ENCODE peak calls at places on chromosomes 7 and 10, in four cellular contexts. One of them, this sample, is unnamed.

GRCh38 chr10:111590703-111591102 is 513.9 kb downstream of the ADRA2A start:
- DNase-seq in stomach: no peak
- DNase-seq in hepatocyte: no peak
- DNase-seq in cardiac fibroblast: no peak
- DNase-seq in this sample: no peak

GRCh38 chr7:124550036-124550435 is 215.6 kb downstream of the GPR37 start:
- DNase-seq in cardiac fibroblast: no peak
- DNase-seq in hepatocyte: no peak
- DNase-seq in stomach: no peak
- DNase-seq in this sample: peak

GRCh38 chr7:82623812-82624211 is 180.2 kb upstream of the CACNA2D1 start:
- DNase-seq in hepatocyte: no peak
- DNase-seq in stomach: no peak
- DNase-seq in cardiac fibroblast: no peak
- DNase-seq in this sample: peak

GRCh38 chr7:114255404-114255841 is 159.2 kb upstream of the FOXP2 start:
- DNase-seq in cardiac fibroblast: no peak
- DNase-seq in stomach: no peak
- DNase-seq in hepatocyte: no peak
- DNase-seq in this sample: no peak

GRCh38 chr10:50992972-50993766 is 81.1 kb upstream of the PRKG1 start:
- DNase-seq in hepatocyte: peak
- DNase-seq in stomach: no peak
- DNase-seq in cardiac fibroblast: peak
- DNase-seq in this sample: peak

GRCh38 chr7:129903935-129904334 is 48.8 kb downstream of the UBE2H start:
- DNase-seq in hepatocyte: no peak
- DNase-seq in cardiac fibroblast: no peak
- DNase-seq in stomach: no peak
- DNase-seq in this sample: no peak

GRCh38 chr7:27939893-27940292 is 199.9 kb downstream of the TAX1BP1 start:
- DNase-seq in stomach: no peak
- DNase-seq in cardiac fibroblast: no peak
- DNase-seq in hepatocyte: no peak
- DNase-seq in this sample: no peak

GRCh38 chr7:91265693-91266066 is 1.4 kb downstream of the FZD1 start:
- DNase-seq in cardiac fibroblast: peak
- DNase-seq in stomach: no peak
- DNase-seq in hepatocyte: peak
- DNase-seq in this sample: peak

GRCh38 chr7:26306770-26307169 is 15.1 kb downstream of the SNX10 start:
- DNase-seq in cardiac fibroblast: no peak
- DNase-seq in hepatocyte: no peak
- DNase-seq in stomach: no peak
- DNase-seq in this sample: no peak

GRCh38 chr10:26169466-26169865 is 47.1 kb upstream of the GAD2 start:
- DNase-seq in hepatocyte: no peak
- DNase-seq in cardiac fibroblast: no peak
- DNase-seq in stomach: no peak
- DNase-seq in this sample: no peak

GRCh38 chr10:100470367-100470766 is 7.6 kb downstream of the WNT8B start:
- DNase-seq in stomach: no peak
- DNase-seq in cardiac fibroblast: peak
- DNase-seq in hepatocyte: no peak
- DNase-seq in this sample: no peak

GRCh38 chr7:55441668-55442305 is 76.7 kb downstream of the LANCL2 start:
- DNase-seq in cardiac fibroblast: peak
- DNase-seq in stomach: no peak
- DNase-seq in hepatocyte: no peak
- DNase-seq in this sample: peak

GRCh38 chr10:12707461-12708185 is 293.9 kb downstream of the CCDC3 start:
- DNase-seq in stomach: peak
- DNase-seq in cardiac fibroblast: peak
- DNase-seq in hepatocyte: peak
- DNase-seq in this sample: peak
- TF ChIP-seq CTCF in stomach: no peak
- TF ChIP-seq CTCF in cardiac fibroblast: peak
- TF ChIP-seq CTCF in hepatocyte: peak
- TF ChIP-seq CTCF in this sample: peak

DNA sequence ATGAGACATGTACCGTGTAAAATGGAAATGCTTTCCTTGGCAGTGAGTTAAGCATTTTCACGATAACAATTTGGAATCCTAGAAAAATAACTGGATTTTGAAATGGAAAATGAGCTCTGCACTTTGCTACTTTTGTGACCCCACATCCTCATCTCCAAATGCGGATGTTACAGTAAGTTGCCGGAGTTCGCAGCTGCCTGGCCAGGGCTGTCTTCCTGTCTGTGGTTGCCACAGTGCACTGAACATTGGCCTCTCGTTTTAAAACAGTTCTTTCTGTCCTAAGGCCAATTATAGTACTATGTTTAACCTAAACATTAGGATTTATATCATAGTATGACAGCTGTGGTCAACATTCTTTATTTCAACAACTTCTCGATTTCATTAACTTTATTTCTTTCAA is 136.2 kb upstream of the FZD8 start:
- DNase-seq in cardiac fibroblast: no peak
- DNase-seq in hepatocyte: no peak
- DNase-seq in stomach: no peak
- DNase-seq in this sample: peak
- TF ChIP-seq CTCF in cardiac fibroblast: no peak
- TF ChIP-seq CTCF in hepatocyte: no peak
- TF ChIP-seq CTCF in stomach: no peak
- TF ChIP-seq CTCF in this sample: no peak

GRCh38 chr7:1785839-1786238 is 115.8 kb downstream of the ELFN1 start:
- DNase-seq in hepatocyte: no peak
- DNase-seq in stomach: no peak
- DNase-seq in cardiac fibroblast: no peak
- DNase-seq in this sample: no peak

GRCh38 chr7:1787681-1788235 is 117.7 kb downstream of the ELFN1 start:
- DNase-seq in stomach: peak
- DNase-seq in hepatocyte: no peak
- DNase-seq in cardiac fibroblast: no peak
- DNase-seq in this sample: no peak

GRCh38 chr7:1781369-1781768 is 111.3 kb downstream of the ELFN1 start:
- DNase-seq in stomach: no peak
- DNase-seq in hepatocyte: no peak
- DNase-seq in cardiac fibroblast: no peak
- DNase-seq in this sample: no peak

GRCh38 chr7:1787241-1787640 is 117.2 kb downstream of the ELFN1 start:
- DNase-seq in stomach: peak
- DNase-seq in cardiac fibroblast: no peak
- DNase-seq in hepatocyte: no peak
- DNase-seq in this sample: no peak
- TF ChIP-seq CTCF in stomach: no peak
- TF ChIP-seq CTCF in cardiac fibroblast: no peak
- TF ChIP-seq CTCF in hepatocyte: no peak
- TF ChIP-seq CTCF in this sample: no peak

GRCh38 chr7:77995717-77996116 is 197.1 kb downstream of the PHTF2 start:
- DNase-seq in hepatocyte: no peak
- DNase-seq in stomach: no peak
- DNase-seq in cardiac fibroblast: no peak
- DNase-seq in this sample: peak
- TF ChIP-seq CTCF in hepatocyte: no peak
- TF ChIP-seq CTCF in stomach: no peak
- TF ChIP-seq CTCF in cardiac fibroblast: no peak
- TF ChIP-seq CTCF in this sample: peak

DNA sequence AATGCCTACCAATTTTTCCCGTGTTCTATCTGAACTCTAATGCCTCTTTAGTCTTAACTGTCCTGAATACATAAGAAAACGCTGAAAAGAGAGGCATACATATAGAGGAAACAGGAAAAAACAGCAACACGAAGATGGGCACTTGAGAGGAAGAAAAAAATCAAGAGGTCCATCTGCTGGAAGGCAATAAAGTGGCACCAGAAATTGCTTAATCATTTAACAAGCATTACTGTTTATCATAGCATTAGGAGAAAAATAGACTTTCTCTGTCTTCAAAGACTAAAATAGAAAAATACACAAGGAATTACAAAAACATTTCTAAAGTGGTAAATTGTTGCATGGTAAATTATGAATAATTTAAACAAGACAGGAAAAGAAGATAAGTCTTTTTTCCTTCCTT is 35.0 kb downstream of the NSUN6 start:
- DNase-seq in hepatocyte: no peak
- DNase-seq in cardiac fibroblast: peak
- DNase-seq in stomach: no peak
- DNase-seq in this sample: peak
- TF ChIP-seq CTCF in hepatocyte: peak
- TF ChIP-seq CTCF in cardiac fibroblast: no peak
- TF ChIP-seq CTCF in stomach: no peak
- TF ChIP-seq CTCF in this sample: peak

GRCh38 chr10:78756604-78757442 is 311.9 kb upstream of the ZMIZ1 start:
- DNase-seq in hepatocyte: peak
- DNase-seq in stomach: peak
- DNase-seq in cardiac fibroblast: peak
- DNase-seq in this sample: peak
- TF ChIP-seq CTCF in hepatocyte: no peak
- TF ChIP-seq CTCF in stomach: no peak
- TF ChIP-seq CTCF in cardiac fibroblast: no peak
- TF ChIP-seq CTCF in this sample: no peak

DNA sequence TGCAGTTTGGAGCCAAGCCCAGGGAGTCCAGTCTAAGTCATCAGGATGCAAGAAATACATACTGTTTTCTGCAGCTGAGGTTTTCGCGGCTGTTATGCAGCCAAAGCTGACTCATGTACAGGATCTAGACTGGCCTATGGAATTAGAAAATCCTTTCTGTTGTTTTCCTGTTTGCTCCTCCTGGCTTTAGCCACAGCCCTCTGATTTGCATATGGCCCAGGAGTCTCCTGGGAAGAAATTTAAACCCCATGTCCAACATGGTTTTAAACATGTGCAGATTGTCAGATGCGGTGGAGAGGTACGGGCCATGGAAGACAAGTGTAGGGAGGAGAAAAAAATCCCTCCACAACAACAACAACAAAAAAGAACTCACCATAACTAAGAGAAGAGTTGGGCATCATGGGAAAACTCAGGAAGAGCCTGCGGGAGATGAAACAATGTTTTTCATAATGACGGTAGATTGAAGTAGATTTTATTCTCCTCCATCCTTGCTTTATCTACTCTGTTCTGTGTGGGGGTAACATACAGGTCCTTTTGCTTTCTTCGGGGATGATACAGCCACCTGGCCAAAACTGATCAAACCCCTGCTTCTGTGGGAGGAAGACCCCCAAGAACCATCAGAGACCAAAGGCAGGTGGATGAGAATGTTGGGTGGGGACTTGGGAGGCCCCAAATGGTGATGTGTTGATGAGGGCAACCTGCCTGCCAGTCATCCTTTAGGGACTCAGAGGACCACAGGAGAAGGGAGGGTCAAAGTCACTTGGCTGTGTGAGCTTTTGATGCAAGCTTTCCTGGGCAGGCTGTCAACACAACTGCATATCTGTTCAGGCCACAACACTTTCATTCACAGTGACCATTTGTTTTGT is 29.8 kb upstream of the GNA12 start:
- DNase-seq in hepatocyte: peak
- DNase-seq in stomach: no peak
- DNase-seq in cardiac fibroblast: peak
- DNase-seq in this sample: peak
- TF ChIP-seq CTCF in hepatocyte: no peak
- TF ChIP-seq CTCF in stomach: no peak
- TF ChIP-seq CTCF in cardiac fibroblast: no peak
- TF ChIP-seq CTCF in this sample: no peak

DNA sequence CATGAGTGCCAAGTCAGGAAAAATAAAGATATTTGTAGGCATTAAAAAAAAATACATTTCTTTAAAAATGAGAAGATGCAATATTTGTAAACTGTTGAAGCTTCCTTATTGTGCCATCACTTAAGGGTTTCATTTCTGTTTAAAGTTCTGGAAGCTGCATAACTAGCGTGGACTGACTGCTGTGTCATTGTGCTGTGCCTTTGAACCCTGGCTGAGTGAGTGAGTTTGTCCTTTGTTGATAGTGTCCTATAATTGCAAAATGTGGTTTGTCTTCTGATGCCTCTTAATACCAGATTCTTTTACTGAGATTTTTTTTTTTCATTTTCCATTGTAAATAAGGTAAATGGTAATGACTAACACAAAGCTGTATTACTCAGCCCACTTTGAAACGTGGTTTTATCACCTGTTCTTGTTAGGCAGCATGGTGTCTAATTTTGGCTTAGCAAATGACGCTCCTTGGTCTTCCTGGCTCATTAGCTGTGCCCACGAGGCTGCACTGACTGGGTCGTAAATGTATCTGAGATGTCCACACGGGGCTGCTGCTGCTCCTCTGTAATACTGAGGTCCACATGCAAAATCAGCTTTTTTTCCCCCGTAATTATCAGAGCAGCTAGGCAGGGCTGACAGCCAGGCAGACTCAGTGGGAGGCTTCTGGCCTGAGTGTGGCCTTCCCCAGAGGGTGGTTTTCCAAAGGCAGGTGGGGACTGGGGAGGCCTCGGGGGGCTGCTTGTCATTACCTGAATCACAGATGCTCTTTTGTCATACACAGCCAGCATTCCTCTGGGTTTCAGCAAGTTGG is 14.8 kb downstream of the ZSCAN25 start:
- DNase-seq in cardiac fibroblast: peak
- DNase-seq in stomach: no peak
- DNase-seq in hepatocyte: peak
- DNase-seq in this sample: peak
- TF ChIP-seq CTCF in cardiac fibroblast: no peak
- TF ChIP-seq CTCF in stomach: no peak
- TF ChIP-seq CTCF in hepatocyte: peak
- TF ChIP-seq CTCF in this sample: peak

GRCh38 chr7:20647908-20648776 is 32.7 kb downstream of the ABCB5 start:
- DNase-seq in hepatocyte: peak
- DNase-seq in stomach: no peak
- DNase-seq in cardiac fibroblast: peak
- DNase-seq in this sample: peak
- TF ChIP-seq CTCF in hepatocyte: peak
- TF ChIP-seq CTCF in stomach: no peak
- TF ChIP-seq CTCF in cardiac fibroblast: peak
- TF ChIP-seq CTCF in this sample: peak

DNA sequence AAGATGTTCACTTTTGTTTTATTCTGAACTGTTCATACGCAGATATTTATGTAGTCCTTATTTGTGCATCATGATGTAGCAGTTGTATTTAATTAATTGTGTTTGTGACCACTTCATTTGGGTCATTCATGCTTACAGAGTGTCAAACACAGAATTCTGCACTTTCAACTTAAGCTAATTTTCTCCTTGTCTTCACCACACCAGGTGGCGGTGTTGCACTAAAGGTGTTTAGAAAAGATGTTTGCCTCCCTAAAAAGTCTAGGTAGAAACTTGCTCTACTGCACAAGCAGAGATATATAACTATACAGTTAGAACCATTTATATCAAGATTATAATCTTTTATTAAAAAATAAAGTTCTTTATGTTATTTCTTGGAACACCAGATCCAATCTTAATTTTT is 1.3 kb upstream of the TAS2R38 start:
- DNase-seq in cardiac fibroblast: no peak
- DNase-seq in hepatocyte: peak
- DNase-seq in stomach: peak
- DNase-seq in this sample: peak
- TF ChIP-seq CTCF in cardiac fibroblast: peak
- TF ChIP-seq CTCF in hepatocyte: peak
- TF ChIP-seq CTCF in stomach: no peak
- TF ChIP-seq CTCF in this sample: peak